ENCODE peak calls at places on chromosomes 13 and 19, in eight cellular contexts. T is endodermal cell, U is fibroblast of mammary gland, R is pancreas, K is psoas muscle, L is prostate gland, M is suprapubic skin, C is spleen. H is an unnamed sample.

GRCh38 chr13:99982741-99983400 is 1.3 kb downstream of the ZIC2 start:
- DNase-seq in L (no peak), K (no peak), R (no peak), U (no peak), C (no peak), M (no peak), T (no peak), H (no peak)

GRCh38 chr13:27593267-27593666 is 27.1 kb downstream of the LNX2 start:
- DNase-seq in M (no peak), L (no peak), T (no peak), R (no peak), U (no peak), C (no peak), K (no peak), H (no peak)

GRCh38 chr19:55585658-55586339 is 5.2 kb upstream of the ZNF579 start:
- DNase-seq in R (peak), M (no peak), T (peak), U (peak), C (peak), L (peak), K (peak), H (peak)

GRCh38 chr19:5828661-5829566 is 10.6 kb downstream of the FUT6 start:
- DNase-seq in R (no peak), T (peak), U (no peak), C (no peak), M (no peak), K (no peak), L (no peak), H (peak)

GRCh38 chr19:38266070-38266469 is 1.7 kb downstream of the SPINT2 start:
- DNase-seq in U (no peak), T (no peak), R (no peak), K (no peak), C (no peak), M (no peak), L (no peak), H (peak)

GRCh38 chr19:33199441-33200265 is 5.5 kb downstream of the LRP3 start:
- DNase-seq in U (no peak), R (no peak), L (no peak), T (no peak), K (no peak), C (no peak), M (no peak), H (no peak)

GRCh38 chr13:22486490-22486889 is 694.3 kb upstream of the SGCG start:
- DNase-seq in K (no peak), M (no peak), R (no peak), L (no peak), U (no peak), C (no peak), T (no peak), H (no peak)

GRCh38 chr13:47000166-47000565 is 103.3 kb upstream of the HTR2A start:
- DNase-seq in M (no peak), K (no peak), L (no peak), T (no peak), R (no peak), C (no peak), U (peak), H (no peak)

GRCh38 chr19:38706792-38707511 is 37.3 kb downstream of the CAPN12 start:
- DNase-seq in K (no peak), T (no peak), L (no peak), R (no peak), U (no peak), M (no peak), C (no peak), H (no peak)

GRCh38 chr19:40659116-40659515 is 31.3 kb downstream of the NUMBL start:
- DNase-seq in M (no peak), L (no peak), R (no peak), C (no peak), K (no peak), U (no peak), T (no peak), H (no peak)

GRCh38 chr13:63449549-63449948 is 2033.9 kb upstream of the PCDH20 start:
- DNase-seq in M (no peak), C (no peak), T (no peak), R (no peak), U (no peak), K (no peak), L (no peak), H (no peak)

GRCh38 chr19:2225415-2226050 is 10.6 kb downstream of the PLEKHJ1 start:
- DNase-seq in K (no peak), R (no peak), T (no peak), C (no peak), L (no peak), U (no peak), M (no peak), H (no peak)

GRCh38 chr13:91240341-91240740 is 107.1 kb upstream of the MIR17HG start:
- DNase-seq in C (no peak), K (no peak), U (no peak), L (no peak), R (no peak), M (no peak), T (no peak), H (no peak)

GRCh38 chr19:28710278-28710677 is 502.7 kb downstream of the UQCRFS1 start:
- DNase-seq in R (no peak), C (no peak), K (no peak), U (peak), L (no peak), T (no peak), M (no peak), H (no peak)

GRCh38 chr13:95814494-95814893 is 137.6 kb downstream of the DNAJC3 start:
- DNase-seq in R (no peak), T (no peak), M (no peak), K (no peak), U (no peak), C (no peak), L (no peak), H (no peak)

GRCh38 chr19:42762782-42763181 is 2.7 kb downstream of the PSG8 start:
- DNase-seq in U (no peak), K (no peak), R (no peak), C (no peak), M (no peak), T (no peak), L (no peak), H (no peak)

GRCh38 chr19:27719034-27719433 is 1493.9 kb downstream of the UQCRFS1 start:
- DNase-seq in T (no peak), K (no peak), U (no peak), L (no peak), R (no peak), C (no peak), M (no peak), H (no peak)

GRCh38 chr13:95624020-95624419 is 20.5 kb downstream of the DZIP1 start:
- DNase-seq in C (no peak), L (no peak), R (no peak), T (peak), M (no peak), U (peak), K (no peak), H (no peak)

GRCh38 chr19:48868196-48868886 is at the start of gene PLEKHA4:
- DNase-seq in L (no peak), K (peak), C (no peak), M (peak), R (peak), U (peak), T (peak), H (peak)

GRCh38 chr13:74556002-74556551 is 421.9 kb upstream of the KLF12 start:
- DNase-seq in R (no peak), L (no peak), C (no peak), U (no peak), T (no peak), M (no peak), K (no peak), H (no peak)

GRCh38 chr19:4692275-4693077 is 22.3 kb upstream of the MYDGF start:
- DNase-seq in C (no peak), M (no peak), L (no peak), R (no peak), K (no peak), T (no peak), U (no peak), H (no peak)

GRCh38 chr13:48412881-48413351 is at the start of gene LPAR6:
- DNase-seq in U (peak), K (peak), T (peak), L (peak), R (peak), M (no peak), C (no peak), H (no peak)

GRCh38 chr13:44306401-44307192 is 67.0 kb upstream of the SERP2 start:
- DNase-seq in M (no peak), U (peak), R (no peak), C (no peak), K (no peak), T (peak), L (peak), H (no peak)

GRCh38 chr19:36215276-36216171 is 618 bp downstream of the ZNF146 start:
- DNase-seq in T (no peak), L (no peak), K (no peak), U (peak), C (no peak), R (no peak), M (peak), H (peak)

GRCh38 chr19:13215572-13216380 is 65.6 kb downstream of the IER2 start:
- DNase-seq in C (no peak), U (peak), T (no peak), K (no peak), L (no peak), M (no peak), R (no peak), H (no peak)

GRCh38 chr19:19134687-19135158 is 3.6 kb downstream of the TMEM161A start:
- DNase-seq in C (no peak), R (peak), K (peak), M (no peak), U (no peak), L (no peak), T (peak), H (peak)

DNA sequence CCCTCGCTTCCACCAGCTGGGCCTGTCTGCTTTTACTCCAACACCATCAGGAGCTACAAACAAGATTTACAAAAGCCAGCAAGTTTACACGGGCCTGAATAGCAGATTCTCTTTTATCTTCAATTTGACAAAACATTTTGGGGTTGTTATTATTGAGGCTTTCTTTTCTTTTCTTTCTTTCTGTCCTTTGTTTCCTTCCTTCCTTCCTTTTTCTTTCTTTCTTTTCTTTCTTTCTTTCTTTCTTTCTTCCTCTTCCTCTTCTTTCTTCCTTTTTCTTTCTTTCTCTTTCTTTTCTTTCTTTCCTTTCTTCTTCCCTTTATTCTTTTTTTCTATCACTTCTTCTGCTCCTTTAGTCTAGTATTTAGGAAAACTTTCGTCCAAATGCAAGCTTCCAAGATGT is 34.4 kb upstream of the C19orf12 start:
- DNase-seq in K (no peak), U (no peak), L (no peak), R (no peak), C (no peak), T (no peak), M (no peak), H (no peak)
- H3K4me3 ChIP-seq in K (no peak), U (no peak), L (no peak), R (no peak), C (no peak), T (no peak), M (no peak), H (no peak)

GRCh38 chr19:533485-534058 is 2.0 kb downstream of the CDC34 start:
- DNase-seq in R (no peak), K (no peak), C (no peak), T (no peak), M (no peak), L (no peak), U (no peak), H (no peak)
- H3K4me3 ChIP-seq in R (peak), K (peak), C (peak), T (peak), M (peak), L (peak), U (peak), H (no peak)

DNA sequence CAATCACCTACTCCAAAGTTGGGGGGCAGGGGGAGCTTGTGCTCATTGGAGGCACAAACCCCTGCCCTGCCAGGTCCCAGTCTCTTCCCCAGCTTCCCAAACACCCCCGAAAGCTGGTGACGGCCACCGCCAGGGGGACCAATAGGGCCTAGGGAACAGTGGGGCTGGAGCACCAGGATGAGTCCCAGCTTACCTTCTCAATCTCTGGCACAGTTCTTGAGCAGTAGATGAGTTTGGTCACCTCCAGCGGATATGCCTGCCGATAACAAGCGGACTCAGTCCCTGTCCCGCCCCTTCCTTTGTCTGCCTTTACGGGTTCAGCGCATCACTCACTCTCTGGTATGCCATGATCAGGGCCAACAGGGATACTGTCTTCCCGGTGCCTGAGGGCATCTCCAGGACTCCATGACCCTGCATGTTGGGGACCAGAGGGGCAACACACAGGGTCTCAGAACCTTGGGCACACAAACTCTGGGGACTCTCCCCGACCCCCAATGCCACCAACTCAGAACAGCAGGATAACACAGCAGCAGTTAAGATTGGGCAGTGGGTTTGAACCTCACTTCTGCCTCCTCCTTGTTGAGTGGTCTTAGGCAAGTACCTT is 1.5 kb downstream of the ERCC2 start:
- DNase-seq in C (no peak), T (peak), U (no peak), R (no peak), M (no peak), K (no peak), L (no peak), H (no peak)
- H3K4me3 ChIP-seq in C (no peak), T (peak), U (no peak), R (no peak), M (no peak), K (no peak), L (no peak), H (no peak)

GRCh38 chr13:30333601-30334000 is 26.2 kb upstream of the KATNAL1 start:
- DNase-seq in M (no peak), R (no peak), T (no peak), L (no peak), U (no peak), K (no peak), C (no peak), H (no peak)

GRCh38 chr13:30325668-30326067 is 18.3 kb upstream of the KATNAL1 start:
- DNase-seq in T (no peak), C (no peak), U (no peak), L (no peak), K (no peak), R (no peak), M (no peak), H (no peak)

GRCh38 chr13:30331331-30331771 is 24.0 kb upstream of the KATNAL1 start:
- DNase-seq in C (no peak), K (peak), R (no peak), L (no peak), T (no peak), U (no peak), M (no peak), H (no peak)

GRCh38 chr13:30332516-30333165 is 25.3 kb upstream of the KATNAL1 start:
- DNase-seq in M (no peak), K (no peak), L (no peak), C (no peak), U (no peak), R (no peak), T (no peak), H (no peak)

GRCh38 chr13:30329009-30329585 is 21.7 kb upstream of the KATNAL1 start:
- DNase-seq in M (no peak), T (no peak), L (no peak), K (no peak), C (no peak), R (no peak), U (peak), H (no peak)
- H3K4me3 ChIP-seq in M (no peak), T (no peak), L (no peak), K (no peak), C (no peak), R (no peak), U (no peak), H (no peak)

GRCh38 chr19:7515091-7515470 is 822 bp upstream of the ZNF358 start:
- DNase-seq in R (no peak), C (no peak), L (no peak), U (no peak), K (no peak), M (no peak), T (no peak), H (no peak)
- H3K4me3 ChIP-seq in R (no peak), C (no peak), L (peak), U (no peak), K (peak), M (peak), T (no peak), H (no peak)

GRCh38 chr19:17780781-17781180 is 14.2 kb upstream of the B3GNT3 start:
- DNase-seq in K (no peak), M (no peak), R (no peak), L (no peak), C (no peak), U (no peak), T (no peak), H (no peak)

GRCh38 chr19:17777840-17778620 is 16.9 kb upstream of the B3GNT3 start:
- DNase-seq in U (peak), C (peak), K (peak), T (peak), R (peak), M (no peak), L (no peak), H (no peak)

GRCh38 chr19:17779281-17779930 is 15.5 kb upstream of the B3GNT3 start:
- DNase-seq in M (no peak), K (no peak), U (peak), R (peak), L (no peak), C (peak), T (peak), H (peak)

GRCh38 chr19:17775991-17776803 is 18.7 kb upstream of the B3GNT3 start:
- DNase-seq in C (peak), L (no peak), T (no peak), R (no peak), K (no peak), M (no peak), U (peak), H (no peak)

DNA sequence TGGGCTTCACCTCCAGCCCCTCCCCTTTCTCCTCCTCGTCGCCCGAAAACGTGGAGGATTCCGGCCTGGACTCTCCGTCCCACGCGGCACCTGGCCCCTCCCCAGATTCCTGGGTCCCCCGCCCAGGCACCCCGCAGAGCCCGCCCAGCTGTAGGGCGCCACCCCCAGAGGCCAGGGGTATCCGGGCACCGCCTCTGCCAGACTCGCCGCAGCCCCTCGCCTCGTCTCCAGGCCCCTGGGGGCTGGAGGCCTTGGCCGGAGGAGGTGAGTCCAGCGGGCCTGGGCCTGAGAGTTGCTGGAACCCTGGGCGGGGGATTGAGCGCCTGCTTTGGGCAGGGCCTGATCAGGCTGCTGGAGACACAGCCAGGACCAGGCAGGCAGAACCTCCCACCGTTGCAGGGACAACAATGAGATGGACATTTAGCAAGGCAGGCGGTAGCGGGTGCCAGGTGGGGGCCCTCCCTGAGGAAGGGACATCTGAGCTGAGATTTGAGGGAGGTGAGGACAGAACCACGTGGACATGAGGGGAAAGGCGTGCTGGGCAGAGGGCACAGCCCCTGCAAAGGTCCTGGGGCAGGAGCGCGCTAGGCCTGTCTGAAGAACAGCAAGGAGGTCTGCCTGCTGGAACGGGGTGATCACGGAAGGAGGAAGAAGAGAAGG is 16.2 kb upstream of the B3GNT3 start:
- DNase-seq in M (no peak), R (no peak), K (no peak), L (no peak), C (peak), U (no peak), T (peak), H (no peak)
- H3K4me3 ChIP-seq in M (peak), R (no peak), K (no peak), L (no peak), C (peak), U (no peak), T (peak), H (no peak)

DNA sequence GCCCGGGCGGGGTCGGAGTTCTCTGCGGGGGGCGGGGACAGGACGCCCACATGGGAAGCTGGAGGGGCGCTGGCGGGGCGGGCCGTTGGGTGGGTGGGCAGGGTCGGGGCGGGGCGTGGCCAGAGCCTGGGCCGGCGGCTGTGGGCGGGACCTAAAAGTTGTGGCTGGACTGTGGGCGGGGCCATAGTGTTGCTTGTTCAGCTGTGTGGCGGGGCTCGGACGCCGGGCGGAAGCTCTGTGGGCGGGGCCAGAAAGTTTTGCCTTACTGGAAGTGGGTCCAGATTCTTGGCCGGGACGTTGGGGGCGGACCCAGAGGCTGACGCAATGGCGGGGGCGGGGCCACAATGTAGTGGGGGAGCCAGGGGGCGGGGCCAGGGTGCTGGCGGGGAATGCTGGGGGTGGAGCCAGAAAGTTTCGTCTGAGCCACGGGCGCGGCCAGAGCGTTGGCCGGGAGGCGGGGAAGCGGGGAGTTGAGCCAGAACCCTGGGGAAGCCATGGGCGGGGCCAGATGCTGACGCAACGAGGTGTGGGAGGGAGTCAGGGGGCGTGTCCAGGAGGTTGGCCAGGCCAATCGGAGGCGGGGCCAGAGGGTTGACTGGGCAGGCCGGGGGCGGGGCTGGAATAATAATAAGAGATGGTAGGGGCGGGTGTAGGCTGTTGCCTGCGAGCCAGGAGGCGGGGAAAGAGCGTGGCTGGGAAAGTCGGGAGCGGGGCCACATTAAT is 524 bp downstream of the CCDC9 start:
- DNase-seq in R (peak), L (peak), C (peak), T (peak), M (peak), K (peak), U (peak), H (peak)
- H3K4me3 ChIP-seq in R (peak), L (peak), C (peak), T (no peak), M (peak), K (peak), U (peak), H (peak)

DNA sequence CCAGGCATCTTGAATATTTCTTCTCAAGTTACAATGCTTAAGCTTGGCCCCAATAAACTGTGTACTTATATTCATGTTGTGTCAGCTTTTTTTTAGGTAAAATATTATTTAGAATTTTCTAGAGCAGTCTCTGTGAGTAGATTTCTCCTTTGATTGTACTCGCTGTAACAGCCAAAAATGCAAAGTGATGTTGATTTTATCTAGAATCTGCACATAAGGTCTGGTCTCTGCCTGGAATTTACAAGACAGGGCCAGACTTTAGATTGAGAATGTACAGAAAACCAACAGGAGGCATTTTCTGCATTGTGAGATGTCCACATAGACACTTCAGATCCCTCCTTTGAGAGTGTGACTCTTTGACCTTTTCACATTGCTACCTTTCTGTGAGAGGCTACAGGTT is 43.1 kb upstream of the ZNF681 start:
- DNase-seq in U (no peak), C (no peak), T (no peak), L (no peak), M (no peak), R (no peak), K (no peak), H (no peak)
- H3K4me3 ChIP-seq in U (no peak), C (no peak), T (no peak), L (no peak), M (no peak), R (no peak), K (no peak), H (no peak)

H was measured in thyroid gland.